ENCODE peak calls at places on chromosomes 1 and 21, in eight cellular contexts. J is psoas muscle; N is A549; V is Peyer's patch; C is pancreas; H is ovary; A is breast epithelium; D is naive thymus-derived CD4-positive, alpha-beta T cell. M is an unnamed sample. For H3K4me1, the result is how much of the 10 kb centered on the place peaks cover.

GRCh38 chr1:184982002-184982954 is 8.0 kb upstream of the NIBAN1 start:
- DNase-seq in C (peak), A (peak), N (peak), V (peak), J (peak), H (peak), D (peak), M (peak)

GRCh38 chr1:82258887-82259286 is 458.2 kb downstream of the ADGRL2 start:
- DNase-seq in H (no peak), N (no peak), D (no peak), J (no peak), V (no peak), C (no peak), A (no peak), M (no peak)

GRCh38 chr1:17719874-17720273 is 35.3 kb upstream of the ACTL8 start:
- DNase-seq in H (no peak), C (no peak), D (no peak), J (no peak), A (no peak), N (no peak), V (no peak), M (no peak)

GRCh38 chr21:14454642-14455009 is 71.7 kb upstream of the HSPA13 start:
- DNase-seq in N (no peak), J (no peak), V (no peak), A (no peak), D (no peak), C (no peak), H (no peak), M (no peak)

GRCh38 chr1:94463765-94464330 is 45.7 kb downstream of the ABCD3 start:
- DNase-seq in V (no peak), N (peak), J (no peak), H (no peak), A (no peak), D (no peak), C (no peak), M (peak)

GRCh38 chr1:66412689-66413088 is 121.3 kb upstream of the SGIP1 start:
- DNase-seq in N (no peak), D (no peak), V (no peak), C (no peak), J (no peak), H (no peak), A (no peak), M (no peak)

GRCh38 chr1:74427676-74428075 is 84.7 kb downstream of the LRRC53 start:
- DNase-seq in N (no peak), H (no peak), A (no peak), D (no peak), C (no peak), J (no peak), V (no peak), M (no peak)

GRCh38 chr1:56866656-56867055 is 12.1 kb downstream of the C8A start:
- DNase-seq in D (no peak), J (no peak), A (no peak), V (no peak), C (no peak), N (no peak), H (no peak), M (no peak)

GRCh38 chr1:3174487-3175247 is 105.7 kb downstream of the PRDM16 start:
- DNase-seq in H (peak), N (no peak), C (peak), J (peak), D (no peak), A (peak), V (no peak), M (no peak)

GRCh38 chr1:162363823-162364222 is 12.8 kb downstream of the SPATA46 start:
- DNase-seq in A (no peak), J (no peak), H (no peak), D (no peak), C (no peak), N (no peak), V (no peak), M (no peak)

GRCh38 chr1:52636701-52637695 is 4.0 kb downstream of the SHISAL2A start:
- DNase-seq in D (peak), N (no peak), C (no peak), H (no peak), A (no peak), J (no peak), V (no peak), M (peak)

DNA sequence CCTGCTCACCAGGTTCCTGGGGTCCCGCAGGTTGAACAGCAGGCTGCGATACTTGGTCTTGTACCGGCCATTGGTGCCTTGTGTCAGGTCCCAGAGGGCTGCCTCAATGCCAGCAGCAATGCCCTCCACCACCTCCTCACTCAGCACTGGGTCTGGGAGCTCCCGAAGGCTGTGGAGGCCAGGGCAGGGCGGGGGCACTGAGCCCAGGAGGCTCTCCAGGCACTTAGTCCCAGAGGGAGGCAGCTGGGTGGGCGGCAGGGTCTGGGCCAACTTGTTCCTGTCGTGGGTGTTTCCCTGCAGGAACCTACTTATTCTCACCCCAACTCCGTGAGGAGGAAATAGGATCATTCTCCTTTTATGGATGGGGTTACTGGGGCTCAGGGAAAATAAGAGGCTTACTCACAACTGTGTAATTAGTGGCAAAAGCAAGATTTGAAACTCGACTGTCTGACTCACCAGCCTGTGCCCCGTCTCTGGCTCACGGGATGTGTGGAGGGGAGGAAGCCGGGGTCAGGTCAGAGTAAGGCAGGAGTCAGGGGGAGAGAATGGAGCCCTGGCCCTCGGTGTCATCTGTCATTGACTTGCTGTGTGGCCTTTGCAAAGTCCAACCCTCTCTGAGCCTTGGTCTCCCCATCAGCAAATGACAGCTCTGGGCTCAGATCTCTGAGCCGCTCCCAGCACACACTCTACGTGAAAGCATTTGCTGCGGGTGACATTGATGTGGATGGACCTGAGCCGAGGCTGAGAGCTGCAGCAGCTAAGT is 17.2 kb downstream of the SPOCD1 start:
- DNase-seq in A (peak), N (peak), J (no peak), H (no peak), V (peak), D (no peak), C (no peak), M (no peak)
- H3K4me3 ChIP-seq in A (no peak), N (no peak), J (no peak), H (no peak), V (no peak), D (no peak), C (no peak), M (no peak)

GRCh38 chr21:37449302-37449937 is 82.8 kb downstream of the DYRK1A start:
- DNase-seq in C (no peak), A (no peak), V (no peak), D (no peak), J (no peak), N (no peak), H (no peak), M (no peak)

GRCh38 chr21:37452222-37452621 is 85.6 kb downstream of the DYRK1A start:
- DNase-seq in N (no peak), C (no peak), H (no peak), J (no peak), A (no peak), V (no peak), D (no peak), M (no peak)

GRCh38 chr21:37453350-37453749 is 86.8 kb downstream of the DYRK1A start:
- DNase-seq in N (no peak), H (no peak), J (no peak), C (no peak), D (no peak), V (no peak), A (no peak), M (no peak)

GRCh38 chr21:37450385-37451044 is 83.9 kb downstream of the DYRK1A start:
- DNase-seq in C (no peak), A (no peak), D (no peak), V (no peak), H (no peak), J (no peak), N (no peak), M (no peak)

GRCh38 chr21:37451446-37451845 is 84.9 kb downstream of the DYRK1A start:
- DNase-seq in H (no peak), N (no peak), V (no peak), A (no peak), J (no peak), D (no peak), C (no peak), M (no peak)
- H3K4me1 ChIP-seq in H (under half), N (half or more), V (under half), A (under half), J (half or more), D (under half), C (under half), M (under half)

GRCh38 chr21:39388811-39389155 is 39.9 kb upstream of the HMGN1 start:
- DNase-seq in D (no peak), V (no peak), C (no peak), H (no peak), A (no peak), N (no peak), J (no peak), M (no peak)
- H3K27ac ChIP-seq in D (peak), V (no peak), C (no peak), H (peak), A (peak), N (peak), J (no peak), M (no peak)

GRCh38 chr1:37673920-37674319 is 18.4 kb upstream of the CDCA8 start:
- DNase-seq in V (no peak), N (no peak), D (peak), J (no peak), H (no peak), A (no peak), C (no peak), M (peak)
- H3K4me3 ChIP-seq in V (no peak), N (no peak), D (peak), J (no peak), H (no peak), A (no peak), C (no peak), M (peak)

DNA sequence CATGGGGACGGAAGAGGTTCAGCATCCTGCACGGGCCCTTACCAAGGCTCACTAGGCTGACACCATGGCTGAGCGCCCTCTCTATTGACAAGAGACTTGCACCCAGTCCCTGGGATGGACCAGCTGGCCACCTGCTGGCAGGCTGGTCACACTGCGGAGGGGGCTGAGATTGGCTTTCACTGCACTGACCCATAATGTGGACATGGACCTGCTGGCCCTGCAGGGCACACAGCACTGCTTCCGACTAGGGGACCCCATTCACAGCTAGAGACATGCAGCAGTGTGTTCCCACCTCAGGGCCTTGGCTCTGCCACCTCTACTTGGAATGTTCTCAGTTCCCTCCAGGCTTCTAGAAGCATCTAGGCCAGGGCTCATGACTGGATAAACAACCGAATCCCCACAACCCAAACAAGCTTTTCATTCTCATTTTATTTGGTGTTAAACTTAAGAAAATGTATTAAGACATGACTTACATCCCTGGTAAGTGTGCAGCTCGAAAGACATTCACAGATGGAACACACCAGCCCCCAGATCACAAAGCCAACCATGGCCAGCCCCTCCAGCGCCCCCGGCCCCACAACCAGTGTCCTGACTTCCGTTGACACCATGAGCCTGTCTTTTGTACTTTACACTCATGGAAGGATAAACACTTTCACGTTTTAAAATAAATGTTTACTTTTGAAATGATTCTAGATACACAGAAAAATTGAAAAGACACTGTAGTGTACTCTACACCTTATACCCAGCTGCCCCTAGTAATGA is 9.3 kb upstream of the SRARP start:
- DNase-seq in A (no peak), J (peak), H (peak), N (peak), V (peak), C (peak), D (no peak), M (peak)
- H3K4me1 ChIP-seq in A (under half), J (under half), H (under half), N (under half), V (under half), C (under half), D (under half), M (under half)

GRCh38 chr1:40039757-40040510 is 595 bp upstream of the CAP1 start:
- DNase-seq in J (peak), N (peak), D (peak), A (peak), C (peak), H (peak), V (peak), M (peak)

GRCh38 chr1:40038693-40039092 is 1.8 kb upstream of the CAP1 start:
- DNase-seq in N (no peak), J (no peak), V (no peak), H (no peak), D (no peak), C (no peak), A (no peak), M (no peak)

GRCh38 chr1:40034869-40035268 is 5.7 kb upstream of the CAP1 start:
- DNase-seq in C (no peak), V (no peak), N (no peak), J (no peak), A (no peak), D (no peak), H (no peak), M (no peak)

GRCh38 chr1:40039245-40039756 is 1.2 kb upstream of the CAP1 start:
- DNase-seq in C (no peak), D (no peak), N (peak), A (no peak), H (no peak), J (no peak), V (no peak), M (peak)

DNA sequence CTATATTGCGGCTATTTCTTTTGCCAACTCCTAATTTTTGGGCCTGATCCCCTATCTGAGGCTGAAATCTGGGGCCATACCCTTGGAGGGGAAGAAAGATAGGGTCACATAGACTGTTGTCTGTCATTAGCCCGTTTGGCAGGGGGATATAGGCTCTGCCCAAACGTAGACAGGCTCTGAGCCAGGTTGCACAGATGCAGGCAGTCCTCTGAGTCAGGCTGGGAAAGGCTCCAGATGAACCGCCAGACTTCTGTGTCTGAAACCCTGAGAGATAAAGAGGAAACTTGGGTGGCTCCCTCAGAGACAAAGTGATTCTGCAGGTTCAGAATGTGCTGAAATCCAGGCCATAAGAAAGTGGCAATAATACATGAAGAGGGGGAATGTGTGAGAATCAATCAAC is 4.0 kb upstream of the CAP1 start:
- DNase-seq in A (no peak), C (peak), V (no peak), N (no peak), J (peak), H (peak), D (no peak), M (no peak)
- H3K27ac ChIP-seq in A (peak), C (no peak), V (no peak), N (no peak), J (peak), H (no peak), D (peak), M (peak)

GRCh38 chr1:1461721-1462317 is 9.7 kb upstream of the ATAD3B start:
- DNase-seq in A (no peak), H (no peak), V (no peak), N (no peak), J (no peak), D (no peak), C (no peak), M (no peak)
- H3K4me3 ChIP-seq in A (no peak), H (no peak), V (no peak), N (no peak), J (no peak), D (no peak), C (peak), M (no peak)

M was measured in CD4-positive, CD25-positive, alpha-beta regulatory T cell.